ENCODE peak calls at places on chromosome 15, in eight cellular contexts. X is IMR-90, Z is breast epithelium, A is gastrocnemius medialis, W is chondrocyte, T is fibroblast of mammary gland, M is tibial nerve, E is astrocyte of the spinal cord. G is an unnamed sample.

GRCh38 chr15:64502537-64502936 is 42.2 kb downstream of the ZNF609 start:
- DNase-seq in X (peak), Z (no peak), A (no peak), W (no peak), T (peak), M (no peak), E (no peak), G (no peak)

GRCh38 chr15:88656760-88657221 is 18.0 kb downstream of the ISG20 start:
- DNase-seq in X (no peak), Z (no peak), A (no peak), W (no peak), T (no peak), M (no peak), E (no peak), G (no peak)

GRCh38 chr15:96807361-96807760 is 476.9 kb downstream of the NR2F2 start:
- DNase-seq in X (no peak), Z (no peak), A (no peak), W (no peak), T (no peak), M (no peak), E (no peak), G (no peak)

GRCh38 chr15:39919740-39920509 is at the start of gene GPR176:
- DNase-seq in X (peak), Z (no peak), A (no peak), W (peak), T (peak), M (peak), E (peak), G (no peak)

GRCh38 chr15:33309602-33310276 is 1.0 kb upstream of the RYR3 start:
- DNase-seq in X (no peak), Z (no peak), A (peak), W (no peak), T (peak), M (no peak), E (no peak), G (no peak)

GRCh38 chr15:76674883-76675282 is 230.3 kb downstream of the SCAPER start:
- DNase-seq in X (peak), Z (no peak), A (no peak), W (no peak), T (peak), M (no peak), E (peak), G (no peak)

GRCh38 chr15:69713726-69714559 is 261.3 kb downstream of the RPLP1 start:
- DNase-seq in X (no peak), Z (no peak), A (no peak), W (no peak), T (no peak), M (no peak), E (no peak), G (no peak)

GRCh38 chr15:34726407-34727100 is 28.2 kb downstream of the GJD2 start:
- DNase-seq in X (peak), Z (no peak), A (no peak), W (no peak), T (no peak), M (no peak), E (no peak), G (no peak)

GRCh38 chr15:34241376-34242350 is 16.8 kb downstream of the EMC4 start:
- DNase-seq in X (peak), Z (no peak), A (no peak), W (no peak), T (peak), M (peak), E (peak), G (peak)

GRCh38 chr15:39622660-39623549 is 42.0 kb downstream of the THBS1 start:
- DNase-seq in X (no peak), Z (no peak), A (no peak), W (no peak), T (no peak), M (no peak), E (no peak), G (no peak)

GRCh38 chr15:58515807-58516206 is 84.0 kb downstream of the LIPC start:
- DNase-seq in X (no peak), Z (no peak), A (no peak), W (no peak), T (no peak), M (no peak), E (no peak), G (no peak)

GRCh38 chr15:92869263-92869940 is 30.7 kb upstream of the CHD2 start:
- DNase-seq in X (peak), Z (peak), A (no peak), W (no peak), T (no peak), M (no peak), E (no peak), G (no peak)

GRCh38 chr15:84955089-84955848 is 26.4 kb upstream of the PDE8A start:
- DNase-seq in X (peak), Z (peak), A (peak), W (no peak), T (peak), M (peak), E (peak), G (no peak)

GRCh38 chr15:37107071-37107753 is 6.9 kb upstream of the MEIS2 start:
- DNase-seq in X (no peak), Z (no peak), A (no peak), W (no peak), T (no peak), M (no peak), E (no peak), G (no peak)

GRCh38 chr15:95127356-95127755 is 896.0 kb downstream of the MCTP2 start:
- DNase-seq in X (peak), Z (no peak), A (no peak), W (no peak), T (no peak), M (no peak), E (no peak), G (no peak)

GRCh38 chr15:99390667-99391066 is 139.4 kb downstream of the LRRC28 start:
- DNase-seq in X (no peak), Z (no peak), A (no peak), W (no peak), T (no peak), M (no peak), E (no peak), G (no peak)
- TF ChIP-seq CTCF in X (no peak), Z (no peak), A (no peak), W (no peak), T (peak), M (no peak), E (peak), G (no peak)

GRCh38 chr15:29821416-29822099 is 710 bp downstream of the TJP1 start:
- DNase-seq in X (peak), Z (peak), A (peak), W (peak), T (peak), M (peak), E (peak), G (no peak)
- TF ChIP-seq CTCF in X (peak), Z (no peak), A (no peak), W (peak), T (no peak), M (peak), E (peak), G (no peak)

DNA sequence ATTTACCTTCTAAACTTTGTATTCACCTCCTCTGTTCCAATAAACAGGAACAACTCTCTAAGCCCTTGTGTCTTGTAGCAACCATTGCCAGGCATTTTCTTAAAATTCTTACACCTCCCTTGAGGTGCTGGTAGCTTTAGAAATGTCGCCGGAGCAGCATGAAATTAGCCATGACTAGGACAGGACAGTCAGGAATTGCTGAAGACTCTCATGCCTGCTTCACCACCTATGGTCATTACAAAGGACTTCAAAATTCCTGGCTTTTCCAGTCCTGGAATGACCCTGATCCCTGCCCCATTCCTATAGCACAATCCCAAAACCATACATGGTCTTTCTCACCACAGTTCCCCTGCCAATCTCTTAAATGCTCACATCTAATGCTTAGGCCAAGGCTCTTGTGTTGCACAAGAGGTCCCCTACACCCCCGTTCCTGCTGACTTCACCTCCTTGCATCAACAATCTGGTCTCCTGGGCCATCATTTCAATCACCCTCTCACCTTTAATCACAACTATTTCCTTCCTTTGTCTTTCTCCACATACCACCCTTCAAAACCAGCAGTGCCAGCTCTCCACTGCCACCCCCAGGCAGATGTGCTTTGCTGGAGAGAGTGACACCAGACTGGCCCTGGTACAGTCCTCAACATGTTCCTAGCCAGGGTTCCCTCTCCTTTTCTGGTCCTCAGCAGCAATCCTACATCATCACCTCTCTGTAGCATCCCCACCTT is 113.2 kb upstream of the TJP1 start:
- DNase-seq in X (no peak), Z (no peak), A (no peak), W (no peak), T (peak), M (no peak), E (no peak), G (no peak)
- TF ChIP-seq CTCF in X (peak), Z (no peak), A (no peak), W (peak), T (peak), M (no peak), E (no peak), G (peak)

DNA sequence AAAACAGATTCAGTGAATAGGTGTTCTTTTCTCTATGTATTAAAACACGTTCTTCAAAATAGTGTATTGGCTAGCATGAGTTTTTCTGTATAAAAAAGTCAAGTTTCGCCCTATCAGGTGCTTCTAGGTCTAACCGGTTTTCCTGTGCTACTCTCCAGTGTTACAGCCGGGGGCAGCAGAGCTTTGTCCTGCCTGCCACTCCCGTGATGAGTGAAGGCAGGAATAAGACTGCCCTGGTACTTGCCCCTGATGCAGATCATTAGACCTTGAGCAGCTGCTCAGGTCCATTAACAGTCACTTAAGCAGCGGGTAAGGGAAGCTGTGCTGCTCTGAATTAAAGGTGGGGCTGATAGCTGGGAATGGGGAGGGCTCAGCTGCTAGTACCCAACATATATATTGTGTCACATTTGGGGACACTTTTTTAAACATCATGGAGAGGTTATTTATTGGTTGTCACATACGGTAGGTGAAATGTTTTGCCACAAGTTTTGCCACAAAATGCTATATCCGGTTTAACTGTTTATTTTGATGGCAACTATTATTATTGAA is 1.3 kb upstream of the UNC13C start:
- DNase-seq in X (no peak), Z (no peak), A (peak), W (no peak), T (no peak), M (no peak), E (no peak), G (peak)
- TF ChIP-seq CTCF in X (no peak), Z (no peak), A (no peak), W (peak), T (no peak), M (no peak), E (no peak), G (peak)

G was measured in D721Med.